ENCODE peak calls at places on chromosomes 2 and 18, in eight cellular contexts. S is Caco-2; R is activated CD4-positive, alpha-beta T cell treated with anti-CD3 and anti-CD28 coated beads for 48 hours; J is CD4-positive, alpha-beta memory T cell; Z is T follicular helper cell; E is GM23338; Q is stimulated activated CD4-positive, alpha-beta T cell treated with anti-CD3 and anti-CD28 coated beads, Interleukin-1b, Interleukin-23, amount 100 ng/mL, for 1 hour; D is glomerular endothelial cell. G is an unnamed sample.

GRCh38 chr2:43040084-43040854 is 186.1 kb downstream of the ZFP36L2 start:
- DNase-seq in S (peak), R (no peak), J (no peak), Z (no peak), E (no peak), Q (no peak), D (no peak), G (no peak)

GRCh38 chr2:168816369-168816768 is 13.9 kb downstream of the NOSTRIN start:
- DNase-seq in S (no peak), R (no peak), J (no peak), Z (no peak), E (no peak), Q (no peak), D (no peak), G (no peak)

GRCh38 chr2:45024600-45025291 is 15.5 kb upstream of the SIX2 start:
- DNase-seq in S (no peak), R (no peak), J (no peak), Z (no peak), E (peak), Q (no peak), D (peak), G (no peak)

GRCh38 chr2:41717883-41718282 is 329.9 kb upstream of the PKDCC start:
- DNase-seq in S (no peak), R (no peak), J (no peak), Z (no peak), E (no peak), Q (no peak), D (no peak), G (no peak)

GRCh38 chr2:42047488-42048317 is at the start of gene PKDCC:
- DNase-seq in S (peak), R (peak), J (peak), Z (no peak), E (peak), Q (no peak), D (no peak), G (peak)

GRCh38 chr18:11050966-11051365 is 98.4 kb downstream of the PIEZO2 start:
- DNase-seq in S (no peak), R (no peak), J (no peak), Z (no peak), E (no peak), Q (no peak), D (no peak), G (no peak)

GRCh38 chr2:15220618-15221017 is 340.5 kb downstream of the NBAS start:
- DNase-seq in S (no peak), R (no peak), J (no peak), Z (no peak), E (no peak), Q (no peak), D (no peak), G (no peak)

GRCh38 chr18:5052491-5052890 is 144.6 kb downstream of the AKAIN1 start:
- DNase-seq in S (no peak), R (no peak), J (no peak), Z (no peak), E (no peak), Q (no peak), D (no peak), G (no peak)

GRCh38 chr18:12754511-12754910 is 51.7 kb downstream of the PSMG2 start:
- DNase-seq in S (no peak), R (no peak), J (no peak), Z (no peak), E (no peak), Q (no peak), D (no peak), G (no peak)

GRCh38 chr18:69956655-69957054 is 9.0 kb upstream of the CD226 start:
- DNase-seq in S (no peak), R (no peak), J (no peak), Z (no peak), E (no peak), Q (no peak), D (no peak), G (no peak)

GRCh38 chr2:175854149-175854548 is 147.9 kb downstream of the LNPK start:
- DNase-seq in S (no peak), R (no peak), J (no peak), Z (no peak), E (no peak), Q (no peak), D (no peak), G (no peak)

GRCh38 chr2:130827502-130828251 is 9.0 kb upstream of the ARHGEF4 start:
- DNase-seq in S (no peak), R (no peak), J (no peak), Z (no peak), E (peak), Q (no peak), D (no peak), G (peak)

GRCh38 chr2:85950743-85951142 is 62.0 kb upstream of the ST3GAL5 start:
- DNase-seq in S (no peak), R (no peak), J (no peak), Z (no peak), E (no peak), Q (no peak), D (no peak), G (no peak)

GRCh38 chr2:185215497-185215896 is 523.1 kb upstream of the FSIP2 start:
- DNase-seq in S (no peak), R (no peak), J (no peak), Z (no peak), E (peak), Q (no peak), D (no peak), G (peak)

GRCh38 chr2:43220229-43220981 is 6.0 kb downstream of the ZFP36L2 start:
- DNase-seq in S (no peak), R (no peak), J (no peak), Z (no peak), E (no peak), Q (no peak), D (no peak), G (no peak)

GRCh38 chr2:120291464-120292311 is 39.0 kb downstream of the RALB start:
- DNase-seq in S (peak), R (no peak), J (no peak), Z (no peak), E (no peak), Q (no peak), D (no peak), G (no peak)

GRCh38 chr2:107669335-107669734 is 157.4 kb upstream of the RGPD4 start:
- DNase-seq in S (no peak), R (no peak), J (no peak), Z (no peak), E (peak), Q (no peak), D (no peak), G (no peak)

G was measured in endodermal cell.